ENCODE peak calls at places on chromosome 22, in seven cellular contexts. One of them, this sample, is unnamed. For H3K4me1, the result is how much of the 10 kb centered on the place peaks cover.

GRCh38 chr22:38314140-38314991 is 2.9 kb downstream of the CSNK1E start:
- DNase-seq in uterus: no peak
- DNase-seq in A549: no peak
- DNase-seq in adrenal gland: no peak
- DNase-seq in IMR-90: peak
- DNase-seq in spleen: peak
- DNase-seq in heart left ventricle: no peak
- DNase-seq in this sample: no peak

GRCh38 chr22:30196141-30196866 is 50.3 kb downstream of the LIF start:
- DNase-seq in IMR-90: peak
- DNase-seq in spleen: peak
- DNase-seq in A549: peak
- DNase-seq in heart left ventricle: peak
- DNase-seq in uterus: peak
- DNase-seq in adrenal gland: peak
- DNase-seq in this sample: peak

GRCh38 chr22:19819911-19820879 is 34.5 kb downstream of the GNB1L start:
- DNase-seq in adrenal gland: no peak
- DNase-seq in spleen: no peak
- DNase-seq in uterus: no peak
- DNase-seq in heart left ventricle: peak
- DNase-seq in A549: no peak
- DNase-seq in IMR-90: no peak
- DNase-seq in this sample: no peak

GRCh38 chr22:29689201-29689871 is 30.5 kb upstream of the CABP7 start:
- DNase-seq in IMR-90: no peak
- DNase-seq in heart left ventricle: no peak
- DNase-seq in adrenal gland: no peak
- DNase-seq in uterus: no peak
- DNase-seq in A549: no peak
- DNase-seq in spleen: no peak
- DNase-seq in this sample: no peak

GRCh38 chr22:43319661-43320486 is 23.3 kb downstream of the SCUBE1 start:
- DNase-seq in spleen: no peak
- DNase-seq in adrenal gland: no peak
- DNase-seq in IMR-90: no peak
- DNase-seq in A549: no peak
- DNase-seq in uterus: no peak
- DNase-seq in heart left ventricle: no peak
- DNase-seq in this sample: no peak

GRCh38 chr22:33210129-33210784 is 152.1 kb upstream of the SYN3 start:
- DNase-seq in A549: peak
- DNase-seq in spleen: no peak
- DNase-seq in adrenal gland: peak
- DNase-seq in IMR-90: peak
- DNase-seq in uterus: no peak
- DNase-seq in heart left ventricle: no peak
- DNase-seq in this sample: no peak

GRCh38 chr22:30743257-30744020 is 48.8 kb downstream of the OSBP2 start:
- DNase-seq in heart left ventricle: no peak
- DNase-seq in adrenal gland: no peak
- DNase-seq in spleen: no peak
- DNase-seq in uterus: no peak
- DNase-seq in IMR-90: no peak
- DNase-seq in A549: no peak
- DNase-seq in this sample: no peak

GRCh38 chr22:39622881-39623367 is 52.4 kb downstream of the CACNA1I start:
- DNase-seq in uterus: no peak
- DNase-seq in heart left ventricle: peak
- DNase-seq in spleen: peak
- DNase-seq in adrenal gland: peak
- DNase-seq in A549: peak
- DNase-seq in IMR-90: peak
- DNase-seq in this sample: peak

DNA sequence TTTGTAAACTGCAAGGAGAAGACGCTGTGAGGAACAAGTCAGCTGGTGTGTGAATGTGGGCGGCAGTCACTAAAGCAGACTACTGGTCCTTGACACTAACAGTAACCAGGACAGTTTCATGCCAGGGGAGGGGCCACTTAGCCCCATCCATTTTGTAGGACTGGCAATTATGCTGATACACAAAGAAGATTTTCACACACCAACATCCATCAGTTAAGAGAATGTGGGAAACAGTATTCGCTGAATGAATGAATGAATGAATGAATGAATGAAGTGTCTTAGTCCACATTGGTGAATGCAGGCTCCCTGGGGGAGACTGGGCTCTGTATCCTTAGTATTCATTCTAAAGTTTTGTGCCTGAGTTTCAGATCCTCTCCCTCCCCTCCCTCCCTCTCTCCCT is 590.4 kb downstream of the BRD1 start:
- DNase-seq in A549: no peak
- DNase-seq in uterus: no peak
- DNase-seq in heart left ventricle: no peak
- DNase-seq in IMR-90: no peak
- DNase-seq in spleen: no peak
- DNase-seq in adrenal gland: no peak
- DNase-seq in this sample: no peak
- TF ChIP-seq POLR2A in A549: no peak
- TF ChIP-seq POLR2A in uterus: no peak
- TF ChIP-seq POLR2A in heart left ventricle: no peak
- TF ChIP-seq POLR2A in IMR-90: no peak
- TF ChIP-seq POLR2A in spleen: no peak
- TF ChIP-seq POLR2A in adrenal gland: no peak
- TF ChIP-seq POLR2A in this sample: no peak

GRCh38 chr22:24149191-24149590 is 32.1 kb upstream of the SUSD2 start:
- DNase-seq in IMR-90: no peak
- DNase-seq in adrenal gland: no peak
- DNase-seq in uterus: no peak
- DNase-seq in spleen: no peak
- DNase-seq in A549: no peak
- DNase-seq in heart left ventricle: no peak
- DNase-seq in this sample: no peak
- H3K4me1 ChIP-seq in IMR-90: half or more
- H3K4me1 ChIP-seq in adrenal gland: under half
- H3K4me1 ChIP-seq in uterus: under half
- H3K4me1 ChIP-seq in spleen: half or more
- H3K4me1 ChIP-seq in A549: under half
- H3K4me1 ChIP-seq in heart left ventricle: half or more
- H3K4me1 ChIP-seq in this sample: under half

DNA sequence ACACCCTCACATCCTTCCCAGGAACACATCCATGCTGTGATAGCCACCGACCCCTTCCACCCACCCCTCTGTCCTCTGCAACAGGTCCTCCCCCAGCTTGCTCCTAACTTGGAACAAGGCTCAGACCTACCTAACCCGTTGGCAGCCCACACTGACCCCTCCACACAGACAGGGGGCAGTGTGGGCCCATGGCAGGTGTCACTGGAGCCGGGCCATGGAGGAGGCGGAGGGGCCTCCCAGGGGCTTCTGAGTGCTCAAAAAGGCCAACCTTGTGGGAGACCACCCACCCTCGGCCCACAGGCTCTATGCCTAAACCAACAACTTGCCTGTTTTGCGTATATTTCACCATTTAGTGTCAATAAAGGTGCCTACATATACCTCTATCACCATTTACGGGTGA is 57.0 kb downstream of the CERK start:
- DNase-seq in heart left ventricle: no peak
- DNase-seq in IMR-90: no peak
- DNase-seq in A549: peak
- DNase-seq in uterus: no peak
- DNase-seq in spleen: no peak
- DNase-seq in adrenal gland: no peak
- DNase-seq in this sample: no peak
- TF ChIP-seq CTCF in heart left ventricle: peak
- TF ChIP-seq CTCF in IMR-90: peak
- TF ChIP-seq CTCF in A549: no peak
- TF ChIP-seq CTCF in uterus: no peak
- TF ChIP-seq CTCF in spleen: peak
- TF ChIP-seq CTCF in adrenal gland: no peak
- TF ChIP-seq CTCF in this sample: no peak

DNA sequence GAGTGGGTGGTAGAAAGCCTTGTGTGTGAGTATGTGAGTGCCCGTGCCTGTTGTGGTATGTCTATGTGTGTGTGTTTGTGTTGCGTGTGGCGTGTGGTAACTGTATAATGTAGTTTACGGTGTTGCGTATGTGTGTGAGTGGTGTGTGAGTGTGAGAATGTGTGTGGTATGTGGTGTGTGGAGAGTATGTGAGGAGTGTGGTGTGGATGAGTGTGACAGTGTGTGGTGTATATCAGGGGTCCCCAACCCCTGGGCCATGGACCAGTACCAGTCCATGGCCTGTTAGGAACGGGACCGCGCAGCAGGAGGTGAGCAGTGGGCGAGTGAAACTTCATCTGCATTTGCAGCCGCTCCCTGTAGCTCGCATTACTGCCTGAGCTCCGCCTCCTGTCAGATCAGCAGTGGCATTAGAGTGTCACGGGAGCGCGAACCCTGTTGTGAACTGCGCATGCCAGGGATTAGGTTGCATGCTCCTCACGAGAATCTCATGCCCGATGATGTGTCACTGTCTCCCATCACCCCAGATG is 5.7 kb downstream of the UPK3A start:
- DNase-seq in spleen: no peak
- DNase-seq in heart left ventricle: no peak
- DNase-seq in adrenal gland: no peak
- DNase-seq in A549: peak
- DNase-seq in uterus: no peak
- DNase-seq in IMR-90: peak
- DNase-seq in this sample: peak
- TF ChIP-seq POLR2A in spleen: no peak
- TF ChIP-seq POLR2A in heart left ventricle: no peak
- TF ChIP-seq POLR2A in adrenal gland: no peak
- TF ChIP-seq POLR2A in A549: no peak
- TF ChIP-seq POLR2A in uterus: no peak
- TF ChIP-seq POLR2A in IMR-90: no peak
- TF ChIP-seq POLR2A in this sample: peak

DNA sequence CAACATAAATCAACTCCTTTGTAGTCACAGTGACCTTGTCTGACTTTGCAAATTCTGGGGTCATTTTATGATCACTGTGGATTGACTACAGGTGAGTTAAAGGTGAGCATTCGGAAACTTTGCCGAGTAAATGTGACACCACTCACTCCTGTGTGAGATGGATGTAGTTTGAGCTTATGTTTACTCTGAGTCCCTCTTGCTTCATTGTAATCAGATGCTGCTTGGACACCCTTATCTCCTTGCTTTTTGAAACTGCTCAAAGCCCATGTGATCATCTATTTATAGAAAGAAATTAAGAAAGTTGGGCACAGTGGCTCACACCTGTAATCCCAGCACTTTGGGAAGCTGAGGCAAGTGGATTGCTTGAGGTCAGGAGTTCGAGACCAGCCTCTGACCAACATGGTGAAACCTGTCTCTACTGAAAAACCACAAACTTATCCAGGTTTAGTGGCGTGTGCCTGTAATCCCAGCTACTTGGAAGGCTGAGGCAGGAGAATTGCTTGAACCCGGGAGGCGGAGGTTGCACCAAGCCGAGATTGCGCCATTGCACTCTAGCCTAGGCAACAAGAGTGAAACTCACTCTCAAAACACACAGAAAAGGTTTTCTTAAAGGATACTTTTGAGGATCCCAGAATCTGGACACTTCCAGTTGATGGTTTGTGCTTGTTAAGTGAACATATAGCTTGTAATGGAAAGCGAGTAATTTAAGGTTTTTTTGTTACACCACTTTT is 7.2 kb downstream of the FAM118A start:
- DNase-seq in heart left ventricle: no peak
- DNase-seq in spleen: no peak
- DNase-seq in IMR-90: no peak
- DNase-seq in adrenal gland: no peak
- DNase-seq in uterus: no peak
- DNase-seq in A549: no peak
- DNase-seq in this sample: no peak
- H3K4me1 ChIP-seq in heart left ventricle: under half
- H3K4me1 ChIP-seq in spleen: half or more
- H3K4me1 ChIP-seq in IMR-90: under half
- H3K4me1 ChIP-seq in adrenal gland: under half
- H3K4me1 ChIP-seq in uterus: under half
- H3K4me1 ChIP-seq in A549: under half
- H3K4me1 ChIP-seq in this sample: half or more

This sample was measured in gastrocnemius medialis.